ENCODE peak calls at places on chromosomes 11 and 22, in nine cellular contexts. G is GM23248; C is stimulated activated naive CD4-positive, alpha-beta T cell; B is stimulated activated CD4-positive, alpha-beta T cell treated with anti-CD3 and anti-CD28 coated beads, Interleukin-4, amount 100 ng/mL, for 1 hour; W is T-helper 9 cell; T is Daoy; A is small intestine; L is H7; K is stimulated activated CD8-positive, alpha-beta memory T cell treated with anti-CD3 and anti-CD28 coated beads, Interleukin-2, amount 100 ng/mL, for 1 hour. R is an unnamed sample.

GRCh38 chr11:121767433-121767832 is 314.7 kb upstream of the SORL1-AS1 start:
- DNase-seq in G (peak), C (no peak), B (no peak), W (no peak), T (no peak), A (no peak), L (no peak), K (no peak), R (no peak)

GRCh38 chr11:839875-840617 is 2.3 kb downstream of the POLR2L start:
- DNase-seq in G (peak), C (no peak), B (no peak), W (no peak), T (no peak), A (no peak), L (peak), K (no peak), R (no peak)

GRCh38 chr11:95296165-95296564 is 65.2 kb upstream of the SESN3 start:
- DNase-seq in G (no peak), C (no peak), B (no peak), W (no peak), T (no peak), A (peak), L (no peak), K (no peak), R (no peak)

GRCh38 chr22:42604403-42604802 is 10.3 kb downstream of the POLDIP3 start:
- DNase-seq in G (peak), C (no peak), B (no peak), W (no peak), T (no peak), A (no peak), L (no peak), K (no peak), R (no peak)

GRCh38 chr11:59218893-59219292 is 6.2 kb upstream of the MPEG1 start:
- DNase-seq in G (no peak), C (no peak), B (no peak), W (no peak), T (no peak), A (no peak), L (no peak), K (no peak), R (no peak)

GRCh38 chr11:61488651-61489291 is 19.8 kb upstream of the LRRC10B start:
- DNase-seq in G (peak), C (no peak), B (no peak), W (no peak), T (peak), A (peak), L (peak), K (no peak), R (peak)

GRCh38 chr11:126403658-126404057 is 48.2 kb downstream of the ST3GAL4 start:
- DNase-seq in G (no peak), C (no peak), B (no peak), W (no peak), T (no peak), A (no peak), L (peak), K (no peak), R (no peak)

GRCh38 chr22:32697331-32697995 is 104.0 kb upstream of the TIMP3 start:
- DNase-seq in G (no peak), C (no peak), B (no peak), W (no peak), T (no peak), A (no peak), L (no peak), K (no peak), R (no peak)

GRCh38 chr22:37401401-37401859 is 25.8 kb downstream of the ELFN2 start:
- DNase-seq in G (peak), C (no peak), B (no peak), W (no peak), T (no peak), A (no peak), L (no peak), K (no peak), R (peak)

GRCh38 chr11:27040302-27041115 is at the start of gene BBOX1:
- DNase-seq in G (no peak), C (no peak), B (no peak), W (no peak), T (peak), A (no peak), L (no peak), K (no peak), R (no peak)

GRCh38 chr22:35905894-35906293 is 122.7 kb downstream of the RBFOX2 start:
- DNase-seq in G (no peak), C (no peak), B (no peak), W (no peak), T (no peak), A (no peak), L (no peak), K (no peak), R (no peak)

GRCh38 chr11:14902650-14903350 is 10.8 kb upstream of the CYP2R1 start:
- DNase-seq in G (peak), C (no peak), B (no peak), W (no peak), T (peak), A (no peak), L (no peak), K (no peak), R (no peak)

GRCh38 chr11:45745065-45745811 is 59.7 kb upstream of the SLC35C1 start:
- DNase-seq in G (no peak), C (no peak), B (no peak), W (no peak), T (no peak), A (no peak), L (peak), K (no peak), R (no peak)

GRCh38 chr11:15660496-15660895 is 545.8 kb downstream of the INSC start:
- DNase-seq in G (no peak), C (no peak), B (no peak), W (no peak), T (no peak), A (no peak), L (no peak), K (no peak), R (no peak)

GRCh38 chr11:119365071-119365591 is 16.4 kb downstream of the USP2 start:
- DNase-seq in G (peak), C (no peak), B (no peak), W (no peak), T (no peak), A (no peak), L (no peak), K (no peak), R (no peak)

GRCh38 chr11:60377737-60378136 is 595 bp upstream of the MS4A7 start:
- DNase-seq in G (no peak), C (no peak), B (no peak), W (no peak), T (peak), A (no peak), L (no peak), K (no peak), R (no peak)

GRCh38 chr11:27191061-27191460 is 150.4 kb downstream of the BBOX1 start:
- DNase-seq in G (no peak), C (no peak), B (no peak), W (no peak), T (no peak), A (no peak), L (no peak), K (no peak), R (no peak)

GRCh38 chr11:369336-370018 is at the start of gene B4GALNT4:
- DNase-seq in G (peak), C (peak), B (peak), W (peak), T (peak), A (no peak), L (peak), K (no peak), R (no peak)

GRCh38 chr11:20367313-20367948 is 3.9 kb downstream of the HTATIP2 start:
- DNase-seq in G (peak), C (no peak), B (peak), W (no peak), T (peak), A (peak), L (no peak), K (no peak), R (no peak)

GRCh38 chr11:27201454-27202302 is 161.1 kb downstream of the BBOX1 start:
- DNase-seq in G (peak), C (no peak), B (no peak), W (no peak), T (peak), A (peak), L (no peak), K (no peak), R (peak)

GRCh38 chr11:93225642-93226041 is 27.9 kb upstream of the SLC36A4 start:
- DNase-seq in G (peak), C (no peak), B (no peak), W (no peak), T (no peak), A (no peak), L (no peak), K (no peak), R (no peak)

GRCh38 chr11:2802389-2803185 is 83.0 kb downstream of the CDKN1C start:
- DNase-seq in G (no peak), C (no peak), B (no peak), W (no peak), T (no peak), A (no peak), L (peak), K (no peak), R (peak)

GRCh38 chr22:22565991-22566390 is 6.9 kb upstream of the PRAME start:
- DNase-seq in G (peak), C (no peak), B (no peak), W (no peak), T (no peak), A (no peak), L (no peak), K (no peak), R (no peak)

GRCh38 chr11:3056296-3057068 is 741 bp downstream of the CARS1 start:
- DNase-seq in G (peak), C (no peak), B (peak), W (no peak), T (peak), A (peak), L (peak), K (no peak), R (peak)

GRCh38 chr11:65500262-65501004 is 1.6 kb downstream of the MALAT1 start:
- DNase-seq in G (peak), C (no peak), B (peak), W (no peak), T (peak), A (peak), L (no peak), K (no peak), R (no peak)

GRCh38 chr11:75719639-75720239 is 2.1 kb downstream of the MOGAT2 start:
- DNase-seq in G (no peak), C (no peak), B (no peak), W (no peak), T (no peak), A (peak), L (no peak), K (no peak), R (peak)

GRCh38 chr11:34183840-34184358 is 78.5 kb downstream of the NAT10 start:
- DNase-seq in G (no peak), C (no peak), B (no peak), W (no peak), T (no peak), A (no peak), L (no peak), K (no peak), R (no peak)

GRCh38 chr11:114276077-114276476 is 20.1 kb upstream of the NNMT start:
- DNase-seq in G (no peak), C (no peak), B (no peak), W (no peak), T (no peak), A (no peak), L (no peak), K (no peak), R (no peak)

GRCh38 chr11:102323542-102324261 is 6.4 kb downstream of the BIRC3 start:
- DNase-seq in G (peak), C (no peak), B (no peak), W (no peak), T (no peak), A (no peak), L (no peak), K (no peak), R (no peak)

GRCh38 chr11:97729546-97730272 is 1291.0 kb upstream of the CNTN5 start:
- DNase-seq in G (no peak), C (no peak), B (no peak), W (no peak), T (no peak), A (no peak), L (no peak), K (no peak), R (no peak)